ENCODE peak calls at places on chromosomes 4 and X, in six cellular contexts. O is WERI-Rb-1, P is A172, Q is T follicular helper cell, R is WTC11, X is AG08396. M is an unnamed sample.
A peak's percentile ranks its signal among the peaks of the same experiment; 100 is the strongest.

GRCh38 chr4:85928775-85929585 is 430.9 kb downstream of the MAPK10 start:
- DNase-seq in O (no peak), X (no peak), Q (no peak), R (no peak), P (peak; percentile 9), M (no peak)

GRCh38 chr4:68361146-68361589 is 11.3 kb upstream of the YTHDC1 start:
- DNase-seq in Q (no peak), P (peak; percentile 26), X (peak; percentile 43), R (no peak), O (no peak), M (no peak)

GRCh38 chr4:159197260-159197884 is 94.5 kb downstream of the RAPGEF2 start:
- DNase-seq in R (no peak), Q (no peak), O (no peak), P (no peak), X (no peak), M (no peak)

GRCh38 chr4:116132946-116133345 is 952.4 kb downstream of the TRAM1L1 start:
- DNase-seq in X (no peak), R (no peak), P (no peak), Q (no peak), O (no peak), M (no peak)

GRCh38 chrX:19805054-19805690 is 82.2 kb downstream of the SH3KBP1 start:
- DNase-seq in R (no peak), X (no peak), O (no peak), Q (no peak), P (no peak), M (no peak)

GRCh38 chr4:110091426-110091825 is 107.0 kb downstream of the ELOVL6 start:
- DNase-seq in R (no peak), X (peak; percentile 29), O (no peak), P (no peak), Q (no peak), M (no peak)

GRCh38 chr4:124943145-124943889 is 230.8 kb upstream of the ANKRD50 start:
- DNase-seq in P (peak; percentile 90), R (no peak), O (no peak), X (no peak), Q (no peak), M (no peak)

GRCh38 chr4:10664408-10664807 is 20.2 kb downstream of the CLNK start:
- DNase-seq in Q (no peak), P (no peak), X (peak; percentile 52), O (no peak), R (no peak), M (no peak)

GRCh38 chr4:2064276-2064991 is 5.3 kb downstream of the NAT8L start:
- DNase-seq in O (no peak), R (peak; percentile 16), P (no peak), Q (no peak), X (no peak), M (no peak)

GRCh38 chr4:39285111-39285795 is 80.9 kb downstream of the RFC1 start:
- DNase-seq in X (no peak), P (no peak), Q (no peak), R (no peak), O (no peak), M (no peak)

GRCh38 chrX:69068295-69069085 is 96.8 kb downstream of the PJA1 start:
- DNase-seq in P (no peak), X (no peak), Q (no peak), O (no peak), R (no peak), M (no peak)

GRCh38 chr4:14566518-14566917 is 435.8 kb upstream of the CPEB2 start:
- DNase-seq in X (no peak), O (no peak), R (no peak), Q (no peak), P (peak; percentile 52), M (no peak)

GRCh38 chrX:19303216-19303880 is 40.4 kb upstream of the PDHA1 start:
- DNase-seq in R (no peak), Q (no peak), O (no peak), X (peak; percentile 28), P (peak; percentile 2), M (no peak)

GRCh38 chr4:158896459-158897238 is 127.8 kb downstream of the FNIP2 start:
- DNase-seq in R (no peak), X (no peak), Q (no peak), P (peak; percentile 30), O (no peak), M (no peak)

GRCh38 chr4:8079916-8080753 is 78.5 kb downstream of the ABLIM2 start:
- DNase-seq in X (no peak), R (no peak), P (no peak), Q (no peak), O (no peak), M (no peak)

GRCh38 chrX:86215260-86215659 is 67.0 kb downstream of the DACH2 start:
- DNase-seq in P (no peak), Q (no peak), X (no peak), O (no peak), R (no peak), M (no peak)

GRCh38 chr4:69764311-69764710 is 3.9 kb upstream of the SULT1B1 start:
- DNase-seq in P (no peak), O (no peak), R (no peak), Q (no peak), X (no peak), M (no peak)

GRCh38 chrX:111270339-111270738 is at the start of gene CAPN6:
- DNase-seq in X (peak; percentile 6), O (no peak), Q (no peak), R (peak; percentile 37), P (no peak), M (peak; percentile 50)

GRCh38 chr4:172514011-172514410 is 654.6 kb upstream of the GALNT7 start:
- DNase-seq in X (no peak), P (no peak), R (no peak), O (no peak), Q (no peak), M (no peak)

GRCh38 chr4:40238700-40239548 is 42.1 kb downstream of the RHOH start:
- DNase-seq in R (no peak), O (no peak), X (no peak), P (peak; percentile 36), Q (peak; percentile 79), M (no peak)

GRCh38 chr4:37685211-37685725 is 908 bp downstream of the RELL1 start:
- DNase-seq in O (no peak), P (peak; percentile 40), Q (peak; percentile 48), R (no peak), X (no peak), M (no peak)

GRCh38 chr4:36351082-36351666 is 69.8 kb downstream of the DTHD1 start:
- DNase-seq in Q (peak; percentile 59), X (peak; percentile 7), R (peak; percentile 65), O (peak; percentile 50), P (peak; percentile 44), M (peak; percentile 68)

GRCh38 chrX:21683910-21684309 is 25.8 kb upstream of the KLHL34 start:
- DNase-seq in O (no peak), R (no peak), P (no peak), X (no peak), Q (no peak), M (no peak)

GRCh38 chr4:168449740-168450442 is 30.4 kb downstream of the DDX60L start:
- DNase-seq in Q (no peak), P (peak; percentile 94), R (no peak), O (no peak), X (no peak), M (no peak)

GRCh38 chr4:86055898-86056297 is 304.0 kb downstream of the MAPK10 start:
- DNase-seq in O (no peak), R (no peak), X (no peak), Q (no peak), P (peak; percentile 37), M (no peak)

GRCh38 chr4:780730-781492 is 45.0 kb downstream of the CPLX1 start:
- DNase-seq in Q (no peak), O (peak; percentile 43), R (no peak), P (no peak), X (no peak), M (no peak)

GRCh38 chr4:16757080-16757521 is 141.3 kb downstream of the LDB2 start:
- DNase-seq in O (no peak), P (no peak), R (no peak), X (peak; percentile 12), Q (no peak), M (no peak)

GRCh38 chr4:47639531-47639930 is 154.5 kb downstream of the ATP10D start:
- DNase-seq in P (peak; percentile 48), O (no peak), X (no peak), R (no peak), Q (no peak), M (no peak)

GRCh38 chrX:140933874-140934655 is 68.3 kb upstream of the SPANXB1 start:
- DNase-seq in X (no peak), P (no peak), O (no peak), R (no peak), Q (no peak), M (no peak)

GRCh38 chr4:27040351-27040750 is 179.7 kb downstream of the STIM2 start:
- DNase-seq in P (no peak), O (no peak), X (no peak), R (no peak), Q (no peak), M (no peak)

GRCh38 chr4:13654158-13654797 is 26.8 kb upstream of the BOD1L1 start:
- DNase-seq in R (peak; percentile 87), O (peak; percentile 86), Q (peak; percentile 55), X (peak; percentile 80), P (peak; percentile 52), M (peak; percentile 91)

GRCh38 chrX:132266583-132267355 is 47.5 kb upstream of the RAP2C start:
- DNase-seq in R (no peak), P (no peak), X (no peak), Q (no peak), O (no peak), M (no peak)

GRCh38 chr4:149031399-149031798 is 589.2 kb upstream of the NR3C2 start:
- DNase-seq in Q (no peak), P (peak; percentile 37), O (no peak), X (no peak), R (no peak), M (no peak)

GRCh38 chr4:135267148-135267878 is 1065.7 kb upstream of the PABPC4L start:
- DNase-seq in P (peak; percentile 36), O (peak; percentile 78), Q (no peak), R (no peak), X (no peak), M (no peak)

GRCh38 chrX:20029728-20030127 is 38.9 kb upstream of the BCLAF3 start:
- DNase-seq in X (no peak), P (no peak), Q (no peak), R (no peak), O (no peak), M (no peak)

GRCh38 chr4:75555294-75556164 is at the start of gene ODAPH:
- DNase-seq in R (no peak), Q (no peak), O (peak; percentile 14), P (peak; percentile 63), X (peak; percentile 13), M (no peak)

GRCh38 chr4:90030953-90031352 is 96.2 kb upstream of the CCSER1 start:
- DNase-seq in X (no peak), O (peak; percentile 36), Q (no peak), R (peak; percentile 12), P (peak; percentile 39), M (no peak)

GRCh38 chr4:6104541-6105130 is 86.4 kb upstream of the C4orf50 start:
- DNase-seq in R (no peak), X (no peak), P (no peak), O (peak; percentile 76), Q (no peak), M (no peak)

M was measured in upper lobe of right lung.